ENCODE peak calls at places on chromosome 20, in four cellular contexts. One of them, this sample, is unnamed.

GRCh38 chr20:10721112-10721896 is 47.5 kb upstream of the JAG1 start:
- ATAC-seq in left cardiac atrium: no peak
- ATAC-seq in RWPE2: no peak
- ATAC-seq in T-helper 17 cell: no peak
- ATAC-seq in this sample: no peak

GRCh38 chr20:1474817-1475603 is 8.4 kb upstream of the NSFL1C start:
- ATAC-seq in left cardiac atrium: no peak
- ATAC-seq in RWPE2: peak
- ATAC-seq in T-helper 17 cell: no peak
- ATAC-seq in this sample: peak

GRCh38 chr20:10652660-10653191 is 21.1 kb downstream of the JAG1 start:
- ATAC-seq in left cardiac atrium: peak
- ATAC-seq in RWPE2: no peak
- ATAC-seq in T-helper 17 cell: no peak
- ATAC-seq in this sample: no peak

GRCh38 chr20:1533059-1533458 is 24.4 kb downstream of the SIRPD start:
- ATAC-seq in left cardiac atrium: no peak
- ATAC-seq in RWPE2: peak
- ATAC-seq in T-helper 17 cell: no peak
- ATAC-seq in this sample: peak

GRCh38 chr20:63542696-63543095 is 4.9 kb downstream of the SRMS start:
- ATAC-seq in left cardiac atrium: no peak
- ATAC-seq in RWPE2: no peak
- ATAC-seq in T-helper 17 cell: no peak
- ATAC-seq in this sample: peak

GRCh38 chr20:924639-925038 is 8.5 kb upstream of the ANGPT4 start:
- ATAC-seq in left cardiac atrium: no peak
- ATAC-seq in RWPE2: no peak
- ATAC-seq in T-helper 17 cell: no peak
- ATAC-seq in this sample: no peak

GRCh38 chr20:29079769-29080690 is 2177.4 kb upstream of the DEFB115 start:
- ATAC-seq in left cardiac atrium: peak
- ATAC-seq in RWPE2: no peak
- ATAC-seq in T-helper 17 cell: peak
- ATAC-seq in this sample: peak

GRCh38 chr20:25203891-25204320 is 8.4 kb downstream of the ENTPD6 start:
- ATAC-seq in left cardiac atrium: no peak
- ATAC-seq in RWPE2: no peak
- ATAC-seq in T-helper 17 cell: no peak
- ATAC-seq in this sample: no peak

GRCh38 chr20:59643616-59644061 is 39.3 kb downstream of the PHACTR3 start:
- ATAC-seq in left cardiac atrium: peak
- ATAC-seq in RWPE2: no peak
- ATAC-seq in T-helper 17 cell: no peak
- ATAC-seq in this sample: no peak

GRCh38 chr20:32206383-32207210 is 946 bp downstream of the PLAGL2 start:
- ATAC-seq in left cardiac atrium: no peak
- ATAC-seq in RWPE2: no peak
- ATAC-seq in T-helper 17 cell: no peak
- ATAC-seq in this sample: no peak

GRCh38 chr20:17936306-17936790 is 32.2 kb downstream of the SNX5 start:
- ATAC-seq in left cardiac atrium: no peak
- ATAC-seq in RWPE2: no peak
- ATAC-seq in T-helper 17 cell: no peak
- ATAC-seq in this sample: no peak

GRCh38 chr20:51493346-51493791 is 49.1 kb downstream of the NFATC2 start:
- ATAC-seq in left cardiac atrium: no peak
- ATAC-seq in RWPE2: no peak
- ATAC-seq in T-helper 17 cell: peak
- ATAC-seq in this sample: no peak

GRCh38 chr20:3901028-3901746 is 12.0 kb downstream of the PANK2 start:
- ATAC-seq in left cardiac atrium: no peak
- ATAC-seq in RWPE2: no peak
- ATAC-seq in T-helper 17 cell: no peak
- ATAC-seq in this sample: no peak

GRCh38 chr20:35899064-35899463 is 55.2 kb downstream of the SCAND1 start:
- ATAC-seq in left cardiac atrium: no peak
- ATAC-seq in RWPE2: no peak
- ATAC-seq in T-helper 17 cell: no peak
- ATAC-seq in this sample: no peak

GRCh38 chr20:1341561-1342265 is 12.8 kb upstream of the SDCBP2 start:
- ATAC-seq in left cardiac atrium: no peak
- ATAC-seq in RWPE2: peak
- ATAC-seq in T-helper 17 cell: no peak
- ATAC-seq in this sample: no peak

GRCh38 chr20:62412194-62413024 is 5.3 kb upstream of the CABLES2 start:
- ATAC-seq in left cardiac atrium: no peak
- ATAC-seq in RWPE2: no peak
- ATAC-seq in T-helper 17 cell: no peak
- ATAC-seq in this sample: no peak

GRCh38 chr20:52684176-52684575 is 288.0 kb upstream of the TSHZ2 start:
- ATAC-seq in left cardiac atrium: no peak
- ATAC-seq in RWPE2: no peak
- ATAC-seq in T-helper 17 cell: no peak
- ATAC-seq in this sample: no peak

GRCh38 chr20:1833728-1834726 is 61.2 kb upstream of the SIRPA start:
- ATAC-seq in left cardiac atrium: no peak
- ATAC-seq in RWPE2: no peak
- ATAC-seq in T-helper 17 cell: no peak
- ATAC-seq in this sample: no peak